ENCODE peak calls at places on chromosomes 13 and 19, in four cellular contexts. O, E, A and T are unnamed samples.

GRCh38 chr19:32041681-32042292 is 303.6 kb upstream of the ZNF507 start:
- DNase-seq in O (peak; percentile 51), E (peak; percentile 2), A (no peak), T (peak; percentile 29)

GRCh38 chr19:18832331-18833140 is 777 bp downstream of the UPF1 start:
- DNase-seq in O (peak; percentile 60), E (peak; percentile 28), A (no peak), T (no peak)

GRCh38 chr19:44897835-44898234 is 6.8 kb downstream of the TOMM40 start:
- DNase-seq in O (no peak), E (no peak), A (no peak), T (no peak)

GRCh38 chr13:21735621-21736401 is 64.9 kb downstream of the FGF9 start:
- DNase-seq in O (peak; percentile 17), E (no peak), A (no peak), T (no peak)

GRCh38 chr13:31073859-31074718 is 87.6 kb downstream of the HSPH1 start:
- DNase-seq in O (no peak), E (peak; percentile 46), A (no peak), T (peak; percentile 18)

GRCh38 chr13:107450426-107450825 is 764.9 kb downstream of the LIG4 start:
- DNase-seq in O (no peak), E (no peak), A (no peak), T (no peak)

GRCh38 chr13:100721885-100722512 is 47.4 kb upstream of the TMTC4 start:
- DNase-seq in O (peak; percentile 78), E (peak; percentile 57), A (peak; percentile 35), T (peak; percentile 50)

GRCh38 chr13:43838909-43839308 is 40.6 kb downstream of the CCDC122 start:
- DNase-seq in O (no peak), E (no peak), A (no peak), T (no peak)

GRCh38 chr13:95833713-95834112 is 156.8 kb downstream of the DNAJC3 start:
- DNase-seq in O (no peak), E (peak; percentile 49), A (no peak), T (peak; percentile 19)

DNA sequence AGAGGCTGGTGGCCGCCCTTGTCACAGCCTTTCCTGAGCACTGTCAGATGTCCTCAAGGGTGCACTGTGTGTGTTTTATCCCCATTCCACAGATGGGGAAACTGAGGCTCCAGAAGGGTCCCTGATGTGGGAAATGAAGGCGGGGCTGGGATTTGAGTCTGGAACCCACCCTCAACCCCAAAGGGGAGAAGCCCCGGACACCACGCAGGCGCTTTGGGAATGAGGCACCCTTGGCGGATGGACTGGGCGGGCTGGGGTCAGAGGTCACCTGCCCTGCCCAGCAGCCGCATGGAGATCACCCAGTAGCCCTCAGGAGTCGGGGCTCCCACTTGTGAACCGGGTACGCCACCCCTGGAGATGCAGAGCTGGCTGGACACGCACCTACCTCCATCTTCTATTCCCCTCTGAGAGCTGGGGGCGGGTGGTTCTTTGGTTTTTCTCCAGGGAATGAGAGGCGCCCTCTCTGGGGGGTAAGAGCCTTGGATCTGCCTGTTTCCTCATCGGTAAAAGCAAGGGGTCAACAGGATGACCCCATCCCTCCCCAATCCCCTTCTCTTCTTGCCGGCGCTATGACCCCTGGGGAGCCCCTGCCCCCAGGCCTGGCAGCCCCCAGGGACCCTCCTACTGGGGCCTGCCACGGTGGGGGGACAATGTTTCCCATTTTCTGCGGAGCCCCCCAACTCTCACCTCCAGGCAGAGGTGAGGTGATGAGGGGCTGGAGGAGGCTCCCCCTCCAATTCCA is 8.3 kb upstream of the ONECUT3 start:
- DNase-seq in O (no peak), E (no peak), A (no peak), T (no peak)
- H3K4me3 ChIP-seq in O (no peak overlapping the region), E (peak overlapping the region; percentile 21), A (no peak overlapping the region), T (no peak overlapping the region)

DNA sequence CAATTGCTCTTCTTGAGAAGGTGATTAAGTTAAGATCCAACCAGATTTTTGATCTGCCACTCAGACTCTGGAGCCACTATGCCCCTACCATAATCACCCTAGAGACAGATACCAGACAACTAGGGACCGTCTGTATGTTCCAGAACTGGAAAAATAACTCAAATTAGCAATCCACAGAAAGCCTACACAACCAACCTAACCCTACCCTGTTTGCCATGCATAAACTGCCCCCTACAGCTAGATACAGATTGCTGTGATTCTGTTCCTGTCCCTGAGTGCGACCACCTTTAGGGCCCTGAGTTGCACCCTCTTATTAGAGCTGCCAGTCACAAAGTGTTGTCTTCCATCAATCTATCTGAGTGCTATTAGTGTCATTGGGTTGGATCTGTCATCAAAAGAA is 929.8 kb upstream of the SLITRK1 start:
- DNase-seq in O (no peak), E (no peak), A (no peak), T (no peak)
- TF ChIP-seq CTCF in O (no peak), E (no peak), A (no peak), T (no peak)

GRCh38 chr19:20664917-20665781 is 3.8 kb upstream of the ZNF626 start:
- DNase-seq in O (peak; percentile 52), E (peak; percentile 1), A (peak; percentile 32), T (no peak)

GRCh38 chr19:20662421-20663105 is 1.2 kb upstream of the ZNF626 start:
- DNase-seq in O (no peak), E (no peak), A (no peak), T (no peak)

GRCh38 chr19:20661150-20661819 is at the start of gene ZNF626:
- DNase-seq in O (peak; percentile 98), E (peak; percentile 98), A (peak; percentile 99), T (peak; percentile 97)

GRCh38 chr19:20660473-20660872 is 898 bp downstream of the ZNF626 start:
- DNase-seq in O (no peak), E (peak; percentile 1), A (no peak), T (no peak)
- H3K4me3 ChIP-seq in O (peak overlapping the region; percentile 76), E (peak overlapping the region; percentile 88), A (peak overlapping the region; percentile 84), T (peak overlapping the region; percentile 84)

GRCh38 chr19:12736854-12737665 is at the start of gene GET3:
- DNase-seq in O (peak; percentile 96), E (peak; percentile 100), A (peak; percentile 97), T (peak; percentile 100)

GRCh38 chr19:12731337-12731736 is 3.1 kb downstream of the TRIR start:
- DNase-seq in O (no peak), E (no peak), A (no peak), T (no peak)

GRCh38 chr19:12730054-12730453 is 4.4 kb downstream of the TRIR start:
- DNase-seq in O (no peak), E (no peak), A (no peak), T (no peak)

GRCh38 chr19:12733907-12734214 is 623 bp downstream of the TRIR start:
- DNase-seq in O (no peak), E (no peak), A (no peak), T (no peak)

DNA sequence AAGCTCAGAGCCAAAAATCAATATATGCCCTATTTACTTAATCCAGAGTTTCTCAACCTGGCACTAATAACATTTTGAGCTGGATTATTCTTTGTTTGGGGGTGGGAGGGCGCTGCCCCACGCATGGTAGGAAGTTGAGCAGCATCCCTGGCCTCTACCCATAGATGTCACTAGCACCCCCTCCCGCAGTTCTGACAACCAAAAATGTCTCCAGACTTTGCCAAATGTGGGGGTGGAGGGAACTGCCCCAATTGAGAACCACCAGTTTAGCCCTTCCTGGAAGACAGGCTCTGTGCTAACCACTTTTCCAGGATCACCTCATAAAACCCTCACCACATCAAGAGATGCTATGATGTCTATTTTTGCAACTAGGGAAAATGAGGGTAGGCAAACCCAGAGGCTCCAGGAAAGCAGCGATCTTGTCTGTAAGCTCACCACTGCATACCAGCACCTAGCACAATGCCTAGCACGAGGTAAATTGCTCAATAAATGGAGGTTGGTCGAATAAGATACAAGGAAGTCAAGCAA is 1.1 kb downstream of the TRIR start:
- DNase-seq in O (no peak), E (peak; percentile 46), A (no peak), T (no peak)
- TF ChIP-seq CTCF in O (no peak), E (peak; percentile 53), A (no peak), T (peak; percentile 38)

GRCh38 chr19:37932985-37933953 is 26.3 kb downstream of the SIPA1L3 start:
- DNase-seq in O (no peak), E (peak; percentile 73), A (no peak), T (peak; percentile 61)

GRCh38 chr19:37933965-37934364 is 27.0 kb downstream of the SIPA1L3 start:
- DNase-seq in O (peak; percentile 58), E (peak; percentile 75), A (no peak), T (peak; percentile 34)

GRCh38 chr19:37930416-37930815 is 23.4 kb downstream of the SIPA1L3 start:
- DNase-seq in O (peak; percentile 41), E (no peak), A (no peak), T (no peak)

GRCh38 chr19:37929512-37929911 is 22.5 kb downstream of the SIPA1L3 start:
- DNase-seq in O (no peak), E (no peak), A (no peak), T (no peak)

DNA sequence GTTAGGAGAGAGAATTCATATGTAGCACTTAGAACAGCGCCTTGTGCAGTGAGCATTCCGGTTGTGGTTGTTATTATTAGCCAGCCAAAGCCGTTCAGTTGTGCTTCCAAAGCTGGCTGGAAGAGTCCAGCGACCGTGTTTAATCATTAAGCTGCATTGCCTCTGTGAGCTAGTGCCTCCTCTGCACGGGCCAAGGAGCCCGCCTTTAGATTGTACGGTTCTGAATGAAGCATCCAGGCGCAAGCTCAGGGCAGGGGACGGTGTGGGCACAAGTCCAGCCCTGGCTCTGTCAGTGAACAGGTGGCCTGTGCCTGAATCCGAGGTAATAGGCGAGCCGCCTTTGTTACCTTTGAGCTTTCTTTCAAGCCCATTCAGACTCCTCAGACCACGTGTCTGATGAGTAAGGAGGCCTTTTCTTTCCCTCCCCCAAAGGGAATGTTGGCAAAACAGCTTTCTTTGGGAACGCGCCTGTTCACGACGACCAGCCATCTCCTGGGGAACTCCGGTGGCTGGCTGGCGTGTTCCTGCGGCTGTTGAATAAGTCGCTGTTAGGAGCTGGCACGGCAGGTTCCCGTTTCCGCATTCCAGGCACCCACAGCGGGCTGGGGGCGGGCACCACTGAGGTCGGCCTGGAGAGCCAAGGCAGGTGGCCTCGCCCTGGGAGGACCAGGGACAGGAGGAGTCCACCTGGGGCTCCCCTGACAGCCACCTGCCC is 25.1 kb downstream of the SIPA1L3 start:
- DNase-seq in O (peak; percentile 92), E (peak; percentile 96), A (peak; percentile 55), T (peak; percentile 78)
- H3K4me3 ChIP-seq in O (no peak overlapping the region), E (peak overlapping the region; percentile 39), A (peak overlapping the region; percentile 20), T (peak overlapping the region; percentile 20)

GRCh38 chr13:39893808-39894207 is 238.3 kb downstream of the COG6 start:
- DNase-seq in O (no peak), E (no peak), A (no peak), T (no peak)
- TF ChIP-seq CTCF in O (no peak), E (no peak), A (no peak), T (no peak)

GRCh38 chr19:55370305-55370988 is at the start of gene IL11:
- DNase-seq in O (no peak), E (peak; percentile 74), A (no peak), T (peak; percentile 57)
- H3K4me3 ChIP-seq in O (no peak within 1 kb of the TSS), E (peak within 1 kb of the TSS; percentile 44), A (no peak within 1 kb of the TSS), T (peak within 1 kb of the TSS; percentile 64)

GRCh38 chr13:85816413-85816812 is 17.2 kb upstream of the SLITRK6 start:
- DNase-seq in O (no peak), E (peak; percentile 23), A (no peak), T (no peak)
- TF ChIP-seq CTCF in O (no peak), E (no peak), A (no peak), T (no peak)

GRCh38 chr13:50912851-50913250 is 3.3 kb downstream of the RNASEH2B start:
- DNase-seq in O (no peak), E (no peak), A (no peak), T (no peak)

GRCh38 chr13:50911051-50911690 is 1.6 kb downstream of the RNASEH2B start:
- DNase-seq in O (no peak), E (peak; percentile 34), A (no peak), T (no peak)

GRCh38 chr13:50910483-50910805 is 853 bp downstream of the RNASEH2B start:
- DNase-seq in O (no peak), E (peak; percentile 20), A (peak; percentile 31), T (peak; percentile 50)

GRCh38 chr13:50914301-50914700 is 4.7 kb downstream of the RNASEH2B start:
- DNase-seq in O (no peak), E (no peak), A (no peak), T (peak; percentile 16)

GRCh38 chr13:50911937-50912624 is 2.5 kb downstream of the RNASEH2B start:
- DNase-seq in O (peak; percentile 89), E (peak; percentile 82), A (peak; percentile 87), T (peak; percentile 91)
- H3K4me3 ChIP-seq in O (no peak overlapping the region), E (no peak overlapping the region), A (no peak overlapping the region), T (no peak overlapping the region)